ENCODE peak calls at places on chromosomes 13 and 19, in five cellular contexts. One of them, this sample, is unnamed.

GRCh38 chr13:109790951-109791605 is 4.7 kb upstream of the IRS2 start:
- DNase-seq in mesenchymal stem cell: peak
- DNase-seq in uterus: no peak
- DNase-seq in effector memory CD4-positive, alpha-beta T cell: no peak
- DNase-seq in fibroblast of lung: peak
- DNase-seq in this sample: peak

GRCh38 chr19:39826311-39826945 is 7.5 kb downstream of the DYRK1B start:
- DNase-seq in mesenchymal stem cell: no peak
- DNase-seq in uterus: no peak
- DNase-seq in effector memory CD4-positive, alpha-beta T cell: no peak
- DNase-seq in fibroblast of lung: no peak
- DNase-seq in this sample: no peak

GRCh38 chr19:47863514-47863936 is 4.5 kb downstream of the TPRX2 start:
- DNase-seq in mesenchymal stem cell: peak
- DNase-seq in uterus: peak
- DNase-seq in effector memory CD4-positive, alpha-beta T cell: peak
- DNase-seq in fibroblast of lung: peak
- DNase-seq in this sample: peak

GRCh38 chr19:54533476-54533875 is 30.8 kb downstream of the LAIR2 start:
- DNase-seq in mesenchymal stem cell: no peak
- DNase-seq in uterus: no peak
- DNase-seq in effector memory CD4-positive, alpha-beta T cell: no peak
- DNase-seq in fibroblast of lung: no peak
- DNase-seq in this sample: no peak

GRCh38 chr13:38386421-38386820 is 36.8 kb downstream of the UFM1 start:
- DNase-seq in mesenchymal stem cell: peak
- DNase-seq in uterus: no peak
- DNase-seq in effector memory CD4-positive, alpha-beta T cell: no peak
- DNase-seq in fibroblast of lung: peak
- DNase-seq in this sample: no peak

GRCh38 chr19:49224856-49225255 is 67.3 kb downstream of the TRPM4 start:
- DNase-seq in mesenchymal stem cell: peak
- DNase-seq in uterus: no peak
- DNase-seq in effector memory CD4-positive, alpha-beta T cell: no peak
- DNase-seq in fibroblast of lung: peak
- DNase-seq in this sample: peak

GRCh38 chr13:110250258-110250891 is 56.6 kb downstream of the COL4A1 start:
- DNase-seq in mesenchymal stem cell: peak
- DNase-seq in uterus: peak
- DNase-seq in effector memory CD4-positive, alpha-beta T cell: no peak
- DNase-seq in fibroblast of lung: peak
- DNase-seq in this sample: no peak

GRCh38 chr13:33284916-33285315 is 639 bp downstream of the STARD13 start:
- DNase-seq in mesenchymal stem cell: peak
- DNase-seq in uterus: no peak
- DNase-seq in effector memory CD4-positive, alpha-beta T cell: no peak
- DNase-seq in fibroblast of lung: peak
- DNase-seq in this sample: no peak

GRCh38 chr13:51825681-51826254 is 19.2 kb downstream of the TMEM272 start:
- DNase-seq in mesenchymal stem cell: no peak
- DNase-seq in uterus: no peak
- DNase-seq in effector memory CD4-positive, alpha-beta T cell: no peak
- DNase-seq in fibroblast of lung: no peak
- DNase-seq in this sample: no peak

GRCh38 chr19:19643158-19644053 is at the start of gene GMIP:
- DNase-seq in mesenchymal stem cell: peak
- DNase-seq in uterus: peak
- DNase-seq in effector memory CD4-positive, alpha-beta T cell: peak
- DNase-seq in fibroblast of lung: peak
- DNase-seq in this sample: peak

GRCh38 chr13:111265006-111265700 is 55.3 kb upstream of the TEX29 start:
- DNase-seq in mesenchymal stem cell: no peak
- DNase-seq in uterus: no peak
- DNase-seq in effector memory CD4-positive, alpha-beta T cell: no peak
- DNase-seq in fibroblast of lung: no peak
- DNase-seq in this sample: no peak

GRCh38 chr19:2173841-2174577 is 10.3 kb downstream of the DOT1L start:
- DNase-seq in mesenchymal stem cell: no peak
- DNase-seq in uterus: no peak
- DNase-seq in effector memory CD4-positive, alpha-beta T cell: no peak
- DNase-seq in fibroblast of lung: no peak
- DNase-seq in this sample: no peak

GRCh38 chr19:8611890-8612806 is 1.6 kb upstream of the ADAMTS10 start:
- DNase-seq in mesenchymal stem cell: peak
- DNase-seq in uterus: peak
- DNase-seq in effector memory CD4-positive, alpha-beta T cell: no peak
- DNase-seq in fibroblast of lung: peak
- DNase-seq in this sample: peak

GRCh38 chr13:63455938-63456337 is 2040.3 kb upstream of the PCDH20 start:
- DNase-seq in mesenchymal stem cell: no peak
- DNase-seq in uterus: no peak
- DNase-seq in effector memory CD4-positive, alpha-beta T cell: no peak
- DNase-seq in fibroblast of lung: no peak
- DNase-seq in this sample: peak

GRCh38 chr13:25847635-25848616 is 203.9 kb downstream of the SHISA2 start:
- DNase-seq in mesenchymal stem cell: no peak
- DNase-seq in uterus: no peak
- DNase-seq in effector memory CD4-positive, alpha-beta T cell: no peak
- DNase-seq in fibroblast of lung: peak
- DNase-seq in this sample: no peak

GRCh38 chr19:16581971-16582343 is 9.7 kb upstream of the SLC35E1 start:
- DNase-seq in mesenchymal stem cell: no peak
- DNase-seq in uterus: no peak
- DNase-seq in effector memory CD4-positive, alpha-beta T cell: no peak
- DNase-seq in fibroblast of lung: no peak
- DNase-seq in this sample: no peak
- H3K27ac ChIP-seq in mesenchymal stem cell: no peak
- H3K27ac ChIP-seq in uterus: no peak
- H3K27ac ChIP-seq in effector memory CD4-positive, alpha-beta T cell: peak
- H3K27ac ChIP-seq in fibroblast of lung: no peak
- H3K27ac ChIP-seq in this sample: peak

GRCh38 chr13:50594276-50594970 is 249.1 kb downstream of the DLEU7 start:
- DNase-seq in mesenchymal stem cell: no peak
- DNase-seq in uterus: no peak
- DNase-seq in effector memory CD4-positive, alpha-beta T cell: no peak
- DNase-seq in fibroblast of lung: no peak
- DNase-seq in this sample: no peak
- H3K4me3 ChIP-seq in mesenchymal stem cell: no peak
- H3K4me3 ChIP-seq in uterus: no peak
- H3K4me3 ChIP-seq in effector memory CD4-positive, alpha-beta T cell: no peak
- H3K4me3 ChIP-seq in fibroblast of lung: no peak
- H3K4me3 ChIP-seq in this sample: no peak

DNA sequence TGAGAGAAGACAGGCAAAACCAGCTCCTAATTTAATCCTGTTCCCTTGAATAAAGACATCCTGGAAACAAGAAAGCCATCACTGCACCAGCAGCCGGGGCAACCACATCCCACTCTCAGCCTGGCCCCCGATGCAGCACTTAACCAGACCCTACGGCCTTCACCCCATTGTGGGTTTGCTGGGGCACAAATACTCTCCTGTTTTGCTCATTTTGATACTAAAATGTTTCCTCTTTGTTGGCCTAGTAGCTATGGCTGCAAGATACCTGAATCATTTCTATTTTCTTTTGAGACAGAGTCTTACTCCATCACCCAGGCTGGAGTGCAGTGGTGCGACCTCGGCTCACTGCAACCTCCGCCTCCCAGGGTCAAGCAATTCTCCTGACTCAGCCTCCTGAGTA is 28.4 kb downstream of the ANKRD27 start:
- DNase-seq in mesenchymal stem cell: no peak
- DNase-seq in uterus: no peak
- DNase-seq in effector memory CD4-positive, alpha-beta T cell: no peak
- DNase-seq in fibroblast of lung: no peak
- DNase-seq in this sample: no peak
- H3K27ac ChIP-seq in mesenchymal stem cell: no peak
- H3K27ac ChIP-seq in uterus: no peak
- H3K27ac ChIP-seq in effector memory CD4-positive, alpha-beta T cell: no peak
- H3K27ac ChIP-seq in fibroblast of lung: no peak
- H3K27ac ChIP-seq in this sample: no peak

DNA sequence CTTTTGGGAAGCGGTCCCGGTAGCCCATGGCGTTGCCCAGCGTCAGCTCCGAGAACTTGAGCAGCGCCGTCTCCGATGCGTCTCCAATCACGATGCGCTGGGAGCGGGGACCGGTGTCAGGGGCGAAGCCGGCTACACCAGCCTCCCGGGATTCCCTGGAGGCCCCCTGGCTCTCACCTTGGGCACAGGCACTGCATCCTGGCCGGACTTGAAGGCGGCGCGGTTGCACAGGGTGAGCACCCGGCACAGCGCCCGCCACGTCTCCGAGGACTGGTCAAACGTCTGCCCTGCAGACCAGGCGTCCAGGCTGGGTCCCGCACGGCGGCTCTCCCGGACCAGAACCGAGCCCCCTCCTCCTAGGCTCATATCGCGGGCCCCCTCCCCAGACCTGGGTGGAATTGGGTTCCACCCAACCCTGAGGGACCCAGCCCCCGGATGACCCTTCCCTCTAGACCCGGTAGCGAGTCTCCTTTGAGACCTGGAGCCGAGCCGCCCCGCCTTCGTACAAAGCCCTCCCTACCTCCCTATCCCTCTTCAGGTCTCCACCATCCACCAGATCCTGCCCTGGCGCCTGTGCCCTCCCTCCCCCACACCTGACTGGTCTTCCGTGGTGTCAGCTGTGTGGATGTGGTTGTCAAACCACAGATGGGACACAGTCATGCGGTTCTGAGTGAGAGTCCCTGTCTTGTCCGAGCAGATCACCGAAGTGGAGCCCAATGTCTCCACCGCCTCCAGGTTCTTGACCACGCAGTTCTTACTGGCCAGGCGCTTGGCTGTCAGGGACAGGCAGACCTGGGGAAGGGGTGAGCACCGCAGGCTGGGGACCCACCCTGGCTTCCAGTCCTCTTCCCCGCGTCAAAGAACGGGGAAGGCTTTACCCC is 4.8 kb downstream of the ATP4A start:
- DNase-seq in mesenchymal stem cell: no peak
- DNase-seq in uterus: no peak
- DNase-seq in effector memory CD4-positive, alpha-beta T cell: no peak
- DNase-seq in fibroblast of lung: no peak
- DNase-seq in this sample: no peak
- H3K4me3 ChIP-seq in mesenchymal stem cell: no peak
- H3K4me3 ChIP-seq in uterus: peak
- H3K4me3 ChIP-seq in effector memory CD4-positive, alpha-beta T cell: peak
- H3K4me3 ChIP-seq in fibroblast of lung: peak
- H3K4me3 ChIP-seq in this sample: peak